ENCODE peak calls at places on chromosomes 2 and 18, in nine cellular contexts. One of them, this sample, is unnamed.

GRCh38 chr2:104915107-104915793 is 61.3 kb downstream of the POU3F3 start:
- DNase-seq in fibroblast of pulmonary artery: no peak
- DNase-seq in IMR-90: no peak
- DNase-seq in NCI-H1105: no peak
- DNase-seq in NCI-H510A treated with DMSO at 0.1 percent for 48 hours: no peak
- DNase-seq in H7: no peak
- DNase-seq in NT2/D1: no peak
- DNase-seq in glomerular endothelial cell: no peak
- DNase-seq in HEK293T: no peak
- DNase-seq in this sample: no peak

GRCh38 chr2:85758361-85759256 is 4.8 kb downstream of the ATOH8 start:
- DNase-seq in fibroblast of pulmonary artery: no peak
- DNase-seq in IMR-90: no peak
- DNase-seq in NCI-H1105: no peak
- DNase-seq in NCI-H510A treated with DMSO at 0.1 percent for 48 hours: peak; percentile 68
- DNase-seq in H7: no peak
- DNase-seq in NT2/D1: no peak
- DNase-seq in glomerular endothelial cell: no peak
- DNase-seq in HEK293T: no peak
- DNase-seq in this sample: no peak

GRCh38 chr2:130726614-130727180 is 2.2 kb upstream of the GPR148 start:
- DNase-seq in fibroblast of pulmonary artery: no peak
- DNase-seq in IMR-90: no peak
- DNase-seq in NCI-H1105: no peak
- DNase-seq in NCI-H510A treated with DMSO at 0.1 percent for 48 hours: no peak
- DNase-seq in H7: peak; percentile 51
- DNase-seq in NT2/D1: no peak
- DNase-seq in glomerular endothelial cell: no peak
- DNase-seq in HEK293T: no peak
- DNase-seq in this sample: no peak

GRCh38 chr2:106160786-106161261 is 33.3 kb downstream of the UXS1 start:
- DNase-seq in fibroblast of pulmonary artery: no peak
- DNase-seq in IMR-90: no peak
- DNase-seq in NCI-H1105: no peak
- DNase-seq in NCI-H510A treated with DMSO at 0.1 percent for 48 hours: no peak
- DNase-seq in H7: no peak
- DNase-seq in NT2/D1: no peak
- DNase-seq in glomerular endothelial cell: no peak
- DNase-seq in HEK293T: no peak
- DNase-seq in this sample: no peak

GRCh38 chr18:75527848-75528247 is 100.3 kb upstream of the SMIM21 start:
- DNase-seq in fibroblast of pulmonary artery: no peak
- DNase-seq in IMR-90: no peak
- DNase-seq in NCI-H1105: no peak
- DNase-seq in NCI-H510A treated with DMSO at 0.1 percent for 48 hours: no peak
- DNase-seq in H7: no peak
- DNase-seq in NT2/D1: no peak
- DNase-seq in glomerular endothelial cell: no peak
- DNase-seq in HEK293T: no peak
- DNase-seq in this sample: no peak

GRCh38 chr18:24539866-24540604 is 79.6 kb downstream of the HRH4 start:
- DNase-seq in fibroblast of pulmonary artery: no peak
- DNase-seq in IMR-90: no peak
- DNase-seq in NCI-H1105: no peak
- DNase-seq in NCI-H510A treated with DMSO at 0.1 percent for 48 hours: no peak
- DNase-seq in H7: no peak
- DNase-seq in NT2/D1: no peak
- DNase-seq in glomerular endothelial cell: no peak
- DNase-seq in HEK293T: no peak
- DNase-seq in this sample: no peak

GRCh38 chr2:69436594-69436936 is 670 bp downstream of the NFU1 start:
- DNase-seq in fibroblast of pulmonary artery: no peak
- DNase-seq in IMR-90: no peak
- DNase-seq in NCI-H1105: no peak
- DNase-seq in NCI-H510A treated with DMSO at 0.1 percent for 48 hours: peak; percentile 46
- DNase-seq in H7: no peak
- DNase-seq in NT2/D1: no peak
- DNase-seq in glomerular endothelial cell: no peak
- DNase-seq in HEK293T: no peak
- DNase-seq in this sample: no peak

GRCh38 chr18:8901019-8901418 is 195.7 kb downstream of the MTCL1 start:
- DNase-seq in fibroblast of pulmonary artery: no peak
- DNase-seq in IMR-90: no peak
- DNase-seq in NCI-H1105: no peak
- DNase-seq in NCI-H510A treated with DMSO at 0.1 percent for 48 hours: no peak
- DNase-seq in H7: no peak
- DNase-seq in NT2/D1: no peak
- DNase-seq in glomerular endothelial cell: no peak
- DNase-seq in HEK293T: no peak
- DNase-seq in this sample: no peak

GRCh38 chr2:145412155-145412554 is 892.2 kb upstream of the ZEB2 start:
- DNase-seq in fibroblast of pulmonary artery: no peak
- DNase-seq in IMR-90: no peak
- DNase-seq in NCI-H1105: peak; percentile 25
- DNase-seq in NCI-H510A treated with DMSO at 0.1 percent for 48 hours: no peak
- DNase-seq in H7: no peak
- DNase-seq in NT2/D1: no peak
- DNase-seq in glomerular endothelial cell: no peak
- DNase-seq in HEK293T: no peak
- DNase-seq in this sample: no peak

GRCh38 chr2:230137902-230138539 is 69.3 kb upstream of the SLC16A14 start:
- DNase-seq in fibroblast of pulmonary artery: no peak
- DNase-seq in IMR-90: peak; percentile 22
- DNase-seq in NCI-H1105: no peak
- DNase-seq in NCI-H510A treated with DMSO at 0.1 percent for 48 hours: no peak
- DNase-seq in H7: no peak
- DNase-seq in NT2/D1: no peak
- DNase-seq in glomerular endothelial cell: no peak
- DNase-seq in HEK293T: no peak
- DNase-seq in this sample: no peak

GRCh38 chr2:102841107-102841840 is 79.4 kb downstream of the TMEM182 start:
- DNase-seq in fibroblast of pulmonary artery: peak; percentile 61
- DNase-seq in IMR-90: peak; percentile 35
- DNase-seq in NCI-H1105: peak; percentile 36
- DNase-seq in NCI-H510A treated with DMSO at 0.1 percent for 48 hours: peak; percentile 66
- DNase-seq in H7: peak; percentile 64
- DNase-seq in NT2/D1: peak; percentile 54
- DNase-seq in glomerular endothelial cell: peak; percentile 5
- DNase-seq in HEK293T: peak; percentile 66
- DNase-seq in this sample: peak; percentile 80

GRCh38 chr2:12451726-12452125 is 265.0 kb upstream of the TRIB2 start:
- DNase-seq in fibroblast of pulmonary artery: peak; percentile 51
- DNase-seq in IMR-90: no peak
- DNase-seq in NCI-H1105: no peak
- DNase-seq in NCI-H510A treated with DMSO at 0.1 percent for 48 hours: no peak
- DNase-seq in H7: no peak
- DNase-seq in NT2/D1: no peak
- DNase-seq in glomerular endothelial cell: no peak
- DNase-seq in HEK293T: no peak
- DNase-seq in this sample: no peak

GRCh38 chr2:100643459-100643858 is 80.7 kb downstream of the PDCL3 start:
- DNase-seq in fibroblast of pulmonary artery: no peak
- DNase-seq in IMR-90: no peak
- DNase-seq in NCI-H1105: no peak
- DNase-seq in NCI-H510A treated with DMSO at 0.1 percent for 48 hours: no peak
- DNase-seq in H7: no peak
- DNase-seq in NT2/D1: no peak
- DNase-seq in glomerular endothelial cell: no peak
- DNase-seq in HEK293T: no peak
- DNase-seq in this sample: no peak

GRCh38 chr2:40412456-40412855 is 39.4 kb downstream of the SLC8A1 start:
- DNase-seq in fibroblast of pulmonary artery: no peak
- DNase-seq in IMR-90: peak; percentile 53
- DNase-seq in NCI-H1105: no peak
- DNase-seq in NCI-H510A treated with DMSO at 0.1 percent for 48 hours: no peak
- DNase-seq in H7: no peak
- DNase-seq in NT2/D1: no peak
- DNase-seq in glomerular endothelial cell: no peak
- DNase-seq in HEK293T: no peak
- DNase-seq in this sample: no peak

GRCh38 chr18:41674466-41674865 is 280.6 kb upstream of the PIK3C3 start:
- DNase-seq in fibroblast of pulmonary artery: no peak
- DNase-seq in IMR-90: no peak
- DNase-seq in NCI-H1105: no peak
- DNase-seq in NCI-H510A treated with DMSO at 0.1 percent for 48 hours: no peak
- DNase-seq in H7: no peak
- DNase-seq in NT2/D1: no peak
- DNase-seq in glomerular endothelial cell: no peak
- DNase-seq in HEK293T: no peak
- DNase-seq in this sample: no peak

GRCh38 chr18:45589559-45590041 is 25.7 kb upstream of the SLC14A2 start:
- DNase-seq in fibroblast of pulmonary artery: peak; percentile 64
- DNase-seq in IMR-90: peak; percentile 91
- DNase-seq in NCI-H1105: no peak
- DNase-seq in NCI-H510A treated with DMSO at 0.1 percent for 48 hours: no peak
- DNase-seq in H7: peak; percentile 59
- DNase-seq in NT2/D1: peak; percentile 8
- DNase-seq in glomerular endothelial cell: no peak
- DNase-seq in HEK293T: peak; percentile 50
- DNase-seq in this sample: no peak

GRCh38 chr2:64203131-64204005 is 59.1 kb upstream of the PELI1 start:
- DNase-seq in fibroblast of pulmonary artery: peak; percentile 17
- DNase-seq in IMR-90: peak; percentile 59
- DNase-seq in NCI-H1105: no peak
- DNase-seq in NCI-H510A treated with DMSO at 0.1 percent for 48 hours: no peak
- DNase-seq in H7: peak; percentile 36
- DNase-seq in NT2/D1: no peak
- DNase-seq in glomerular endothelial cell: no peak
- DNase-seq in HEK293T: no peak
- DNase-seq in this sample: no peak

GRCh38 chr2:218716070-218716469 is 5.4 kb downstream of the TTLL4 start:
- DNase-seq in fibroblast of pulmonary artery: peak; percentile 70
- DNase-seq in IMR-90: peak; percentile 87
- DNase-seq in NCI-H1105: no peak
- DNase-seq in NCI-H510A treated with DMSO at 0.1 percent for 48 hours: no peak
- DNase-seq in H7: no peak
- DNase-seq in NT2/D1: no peak
- DNase-seq in glomerular endothelial cell: no peak
- DNase-seq in HEK293T: no peak
- DNase-seq in this sample: no peak

GRCh38 chr2:108354171-108354570 is 23.6 kb upstream of the SULT1C4 start:
- DNase-seq in fibroblast of pulmonary artery: peak; percentile 15
- DNase-seq in IMR-90: no peak
- DNase-seq in NCI-H1105: no peak
- DNase-seq in NCI-H510A treated with DMSO at 0.1 percent for 48 hours: no peak
- DNase-seq in H7: no peak
- DNase-seq in NT2/D1: no peak
- DNase-seq in glomerular endothelial cell: no peak
- DNase-seq in HEK293T: no peak
- DNase-seq in this sample: no peak

GRCh38 chr2:102277202-102277700 is 34.1 kb upstream of the IL1RL1 start:
- DNase-seq in fibroblast of pulmonary artery: no peak
- DNase-seq in IMR-90: no peak
- DNase-seq in NCI-H1105: no peak
- DNase-seq in NCI-H510A treated with DMSO at 0.1 percent for 48 hours: no peak
- DNase-seq in H7: no peak
- DNase-seq in NT2/D1: no peak
- DNase-seq in glomerular endothelial cell: no peak
- DNase-seq in HEK293T: no peak
- DNase-seq in this sample: no peak

GRCh38 chr2:59900728-59901452 is 652.6 kb downstream of the BCL11A start:
- DNase-seq in fibroblast of pulmonary artery: no peak
- DNase-seq in IMR-90: no peak
- DNase-seq in NCI-H1105: no peak
- DNase-seq in NCI-H510A treated with DMSO at 0.1 percent for 48 hours: peak; percentile 26
- DNase-seq in H7: no peak
- DNase-seq in NT2/D1: no peak
- DNase-seq in glomerular endothelial cell: no peak
- DNase-seq in HEK293T: no peak
- DNase-seq in this sample: no peak

GRCh38 chr2:43164686-43165085 is 61.7 kb downstream of the ZFP36L2 start:
- DNase-seq in fibroblast of pulmonary artery: no peak
- DNase-seq in IMR-90: no peak
- DNase-seq in NCI-H1105: no peak
- DNase-seq in NCI-H510A treated with DMSO at 0.1 percent for 48 hours: no peak
- DNase-seq in H7: no peak
- DNase-seq in NT2/D1: no peak
- DNase-seq in glomerular endothelial cell: no peak
- DNase-seq in HEK293T: no peak
- DNase-seq in this sample: no peak

GRCh38 chr2:54906711-54907110 is 143.5 kb downstream of the RTN4 start:
- DNase-seq in fibroblast of pulmonary artery: no peak
- DNase-seq in IMR-90: no peak
- DNase-seq in NCI-H1105: no peak
- DNase-seq in NCI-H510A treated with DMSO at 0.1 percent for 48 hours: no peak
- DNase-seq in H7: no peak
- DNase-seq in NT2/D1: no peak
- DNase-seq in glomerular endothelial cell: no peak
- DNase-seq in HEK293T: no peak
- DNase-seq in this sample: no peak

GRCh38 chr2:156625360-156625995 is 189.3 kb downstream of the GPD2 start:
- DNase-seq in fibroblast of pulmonary artery: no peak
- DNase-seq in IMR-90: no peak
- DNase-seq in NCI-H1105: no peak
- DNase-seq in NCI-H510A treated with DMSO at 0.1 percent for 48 hours: no peak
- DNase-seq in H7: no peak
- DNase-seq in NT2/D1: no peak
- DNase-seq in glomerular endothelial cell: no peak
- DNase-seq in HEK293T: no peak
- DNase-seq in this sample: no peak

GRCh38 chr2:15943914-15944313 is 3.6 kb downstream of the MYCN start:
- DNase-seq in fibroblast of pulmonary artery: peak; percentile 37
- DNase-seq in IMR-90: no peak
- DNase-seq in NCI-H1105: peak; percentile 46
- DNase-seq in NCI-H510A treated with DMSO at 0.1 percent for 48 hours: no peak
- DNase-seq in H7: no peak
- DNase-seq in NT2/D1: no peak
- DNase-seq in glomerular endothelial cell: peak; percentile 5
- DNase-seq in HEK293T: no peak
- DNase-seq in this sample: no peak

GRCh38 chr2:27965841-27966240 is 75.3 kb downstream of the BABAM2 start:
- DNase-seq in fibroblast of pulmonary artery: no peak
- DNase-seq in IMR-90: no peak
- DNase-seq in NCI-H1105: no peak
- DNase-seq in NCI-H510A treated with DMSO at 0.1 percent for 48 hours: no peak
- DNase-seq in H7: no peak
- DNase-seq in NT2/D1: no peak
- DNase-seq in glomerular endothelial cell: no peak
- DNase-seq in HEK293T: no peak
- DNase-seq in this sample: no peak

GRCh38 chr2:162196611-162197010 is 44.6 kb upstream of the GCG start:
- DNase-seq in fibroblast of pulmonary artery: peak; percentile 53
- DNase-seq in IMR-90: peak; percentile 91
- DNase-seq in NCI-H1105: no peak
- DNase-seq in NCI-H510A treated with DMSO at 0.1 percent for 48 hours: no peak
- DNase-seq in H7: no peak
- DNase-seq in NT2/D1: no peak
- DNase-seq in glomerular endothelial cell: no peak
- DNase-seq in HEK293T: no peak
- DNase-seq in this sample: no peak

GRCh38 chr18:70132999-70133398 is 72.5 kb downstream of the RTTN start:
- DNase-seq in fibroblast of pulmonary artery: peak; percentile 68
- DNase-seq in IMR-90: peak; percentile 98
- DNase-seq in NCI-H1105: no peak
- DNase-seq in NCI-H510A treated with DMSO at 0.1 percent for 48 hours: no peak
- DNase-seq in H7: no peak
- DNase-seq in NT2/D1: no peak
- DNase-seq in glomerular endothelial cell: peak; percentile 12
- DNase-seq in HEK293T: no peak
- DNase-seq in this sample: no peak

GRCh38 chr2:60834270-60834717 is 47.1 kb upstream of the REL start:
- DNase-seq in fibroblast of pulmonary artery: peak; percentile 14
- DNase-seq in IMR-90: no peak
- DNase-seq in NCI-H1105: no peak
- DNase-seq in NCI-H510A treated with DMSO at 0.1 percent for 48 hours: no peak
- DNase-seq in H7: peak; percentile 41
- DNase-seq in NT2/D1: no peak
- DNase-seq in glomerular endothelial cell: no peak
- DNase-seq in HEK293T: no peak
- DNase-seq in this sample: no peak

GRCh38 chr18:41378628-41379027 is 576.4 kb upstream of the PIK3C3 start:
- DNase-seq in fibroblast of pulmonary artery: peak; percentile 88
- DNase-seq in IMR-90: peak; percentile 70
- DNase-seq in NCI-H1105: no peak
- DNase-seq in NCI-H510A treated with DMSO at 0.1 percent for 48 hours: peak; percentile 23
- DNase-seq in H7: no peak
- DNase-seq in NT2/D1: no peak
- DNase-seq in glomerular endothelial cell: no peak
- DNase-seq in HEK293T: peak; percentile 5
- DNase-seq in this sample: no peak

GRCh38 chr18:46385124-46385523 is 271.9 kb downstream of the LOXHD1 start:
- DNase-seq in fibroblast of pulmonary artery: no peak
- DNase-seq in IMR-90: no peak
- DNase-seq in NCI-H1105: no peak
- DNase-seq in NCI-H510A treated with DMSO at 0.1 percent for 48 hours: no peak
- DNase-seq in H7: no peak
- DNase-seq in NT2/D1: no peak
- DNase-seq in glomerular endothelial cell: no peak
- DNase-seq in HEK293T: no peak
- DNase-seq in this sample: no peak

This sample was measured in H9.